ENCODE peak calls at places on chromosome 6, in seven cellular contexts. I, A, Z, B, L, X and M are unnamed samples.

GRCh38 chr6:5132741-5133140 is 47.6 kb downstream of the PPP1R3G start:
- DNase-seq in I (no peak), A (peak), Z (no peak), B (peak), L (no peak), X (no peak), M (no peak)

GRCh38 chr6:15247750-15248450 is 2.0 kb downstream of the JARID2 start:
- DNase-seq in I (no peak), A (no peak), Z (peak), B (peak), L (peak), X (no peak), M (peak)

GRCh38 chr6:159540152-159540551 is 152.9 kb downstream of the SOD2 start:
- DNase-seq in I (no peak), A (no peak), Z (no peak), B (peak), L (no peak), X (no peak), M (no peak)

GRCh38 chr6:106894978-106895702 is 79.4 kb downstream of the CD24 start:
- DNase-seq in I (no peak), A (no peak), Z (no peak), B (no peak), L (peak), X (no peak), M (no peak)

GRCh38 chr6:93059911-93060310 is 359.4 kb downstream of the EPHA7 start:
- DNase-seq in I (no peak), A (no peak), Z (no peak), B (no peak), L (no peak), X (no peak), M (no peak)

GRCh38 chr6:165663283-165663735 is 268 bp upstream of the PDE10A start:
- DNase-seq in I (no peak), A (no peak), Z (no peak), B (peak), L (peak), X (no peak), M (no peak)

GRCh38 chr6:169643521-169643920 is 58.3 kb downstream of the WDR27 start:
- DNase-seq in I (no peak), A (no peak), Z (no peak), B (no peak), L (no peak), X (no peak), M (no peak)

GRCh38 chr6:148747493-148748160 is 797 bp downstream of the UST start:
- DNase-seq in I (no peak), A (no peak), Z (peak), B (peak), L (peak), X (peak), M (peak)

GRCh38 chr6:130434174-130434873 is 68.5 kb downstream of the TMEM200A start:
- DNase-seq in I (no peak), A (no peak), Z (no peak), B (peak), L (peak), X (no peak), M (no peak)

GRCh38 chr6:34239893-34240292 is 3.2 kb downstream of the HMGA1 start:
- DNase-seq in I (no peak), A (no peak), Z (no peak), B (no peak), L (no peak), X (no peak), M (no peak)

GRCh38 chr6:111597687-111598086 is 8.0 kb downstream of the TRAF3IP2 start:
- DNase-seq in I (no peak), A (no peak), Z (no peak), B (no peak), L (no peak), X (no peak), M (no peak)

GRCh38 chr6:161393839-161394364 is 120.0 kb upstream of the AGPAT4 start:
- DNase-seq in I (no peak), A (peak), Z (no peak), B (peak), L (peak), X (peak), M (peak)

GRCh38 chr6:163321717-163322116 is 92.8 kb upstream of the QKI start:
- DNase-seq in I (no peak), A (no peak), Z (no peak), B (no peak), L (no peak), X (no peak), M (no peak)

GRCh38 chr6:33593414-33593727 is 13.3 kb upstream of the BAK1 start:
- DNase-seq in I (no peak), A (no peak), Z (no peak), B (no peak), L (no peak), X (no peak), M (no peak)

GRCh38 chr6:148657053-148657452 is 89.8 kb upstream of the UST start:
- DNase-seq in I (no peak), A (peak), Z (no peak), B (no peak), L (peak), X (no peak), M (no peak)

GRCh38 chr6:116667620-116668019 is 946 bp downstream of the ZUP1 start:
- DNase-seq in I (no peak), A (no peak), Z (no peak), B (no peak), L (peak), X (no peak), M (no peak)

GRCh38 chr6:158109744-158110143 is 58.3 kb downstream of the SERAC1 start:
- DNase-seq in I (no peak), A (peak), Z (no peak), B (no peak), L (no peak), X (no peak), M (no peak)

GRCh38 chr6:35048631-35049083 is 92.5 kb downstream of the TCP11 start:
- DNase-seq in I (no peak), A (peak), Z (no peak), B (peak), L (no peak), X (no peak), M (no peak)

GRCh38 chr6:39821014-39821738 is 29.0 kb downstream of the DAAM2 start:
- DNase-seq in I (no peak), A (no peak), Z (no peak), B (no peak), L (no peak), X (no peak), M (no peak)

GRCh38 chr6:107866606-107867301 is 42.6 kb upstream of the SCML4 start:
- DNase-seq in I (no peak), A (no peak), Z (no peak), B (peak), L (peak), X (no peak), M (no peak)

GRCh38 chr6:170132011-170132521 is 158.8 kb downstream of the DLL1 start:
- DNase-seq in I (no peak), A (no peak), Z (no peak), B (no peak), L (no peak), X (no peak), M (no peak)

GRCh38 chr6:138692978-138693909 is 80.3 kb upstream of the CCDC28A start:
- DNase-seq in I (no peak), A (no peak), Z (peak), B (peak), L (peak), X (no peak), M (peak)

GRCh38 chr6:116419069-116419468 is 42.1 kb upstream of the CALHM6 start:
- DNase-seq in I (no peak), A (no peak), Z (no peak), B (no peak), L (peak), X (no peak), M (no peak)

GRCh38 chr6:166949533-166950442 is 6.6 kb downstream of the RNASET2 start:
- DNase-seq in I (no peak), A (no peak), Z (no peak), B (no peak), L (peak), X (no peak), M (no peak)

GRCh38 chr6:10048370-10049297 is 366.2 kb downstream of the TFAP2A start:
- DNase-seq in I (no peak), A (no peak), Z (no peak), B (no peak), L (no peak), X (no peak), M (no peak)

GRCh38 chr6:335146-335545 is 42.9 kb downstream of the DUSP22 start:
- DNase-seq in I (no peak), A (no peak), Z (no peak), B (no peak), L (no peak), X (no peak), M (no peak)

GRCh38 chr6:135286962-135287525 is 105.9 kb downstream of the MYB start:
- DNase-seq in I (no peak), A (no peak), Z (no peak), B (no peak), L (no peak), X (no peak), M (no peak)

GRCh38 chr6:148524509-148524908 is 181.9 kb downstream of the SASH1 start:
- DNase-seq in I (no peak), A (no peak), Z (no peak), B (no peak), L (no peak), X (no peak), M (peak)

GRCh38 chr6:143027058-143027457 is 33.6 kb upstream of the AIG1 start:
- DNase-seq in I (no peak), A (no peak), Z (no peak), B (peak), L (peak), X (peak), M (peak)

GRCh38 chr6:11272491-11273192 is 40.2 kb upstream of the NEDD9 start:
- DNase-seq in I (no peak), A (no peak), Z (no peak), B (no peak), L (no peak), X (no peak), M (no peak)